ENCODE peak calls at places on chromosomes 2 and 18, in eight cellular contexts. B is cardiac fibroblast; J is GM12865; W is stomach; X is sigmoid colon; D is CD4-positive, alpha-beta T cell; U is neural crest cell; E is osteocyte. Q is an unnamed sample.

GRCh38 chr18:48529796-48530195 is 9.0 kb upstream of the CTIF start:
- DNase-seq in B (peak), J (no peak), W (no peak), X (no peak), D (no peak), U (no peak), E (no peak), Q (no peak)

GRCh38 chr2:86790134-86790827 is 432 bp downstream of the CD8A start:
- DNase-seq in B (no peak), J (no peak), W (no peak), X (no peak), D (no peak), U (no peak), E (no peak), Q (no peak)

GRCh38 chr2:105929506-105929905 is 184.8 kb downstream of the NCK2 start:
- DNase-seq in B (peak), J (no peak), W (peak), X (no peak), D (peak), U (no peak), E (no peak), Q (no peak)

GRCh38 chr2:42842418-42842817 is 50.0 kb upstream of the HAAO start:
- DNase-seq in B (no peak), J (no peak), W (no peak), X (no peak), D (no peak), U (no peak), E (no peak), Q (no peak)

GRCh38 chr2:62197609-62198236 is 1.8 kb downstream of the B3GNT2 start:
- DNase-seq in B (no peak), J (peak), W (peak), X (no peak), D (no peak), U (peak), E (no peak), Q (peak)

GRCh38 chr2:202135111-202135874 is 62.2 kb downstream of the KIAA2012 start:
- DNase-seq in B (peak), J (no peak), W (peak), X (peak), D (no peak), U (no peak), E (no peak), Q (peak)

GRCh38 chr2:28976584-28976983 is 4.5 kb upstream of the TOGARAM2 start:
- DNase-seq in B (peak), J (no peak), W (no peak), X (peak), D (no peak), U (no peak), E (no peak), Q (no peak)

GRCh38 chr2:157442136-157442535 is 1.8 kb downstream of the CYTIP start:
- DNase-seq in B (no peak), J (peak), W (no peak), X (no peak), D (no peak), U (no peak), E (no peak), Q (no peak)

GRCh38 chr2:149972039-149972438 is 384.5 kb upstream of the MMADHC start:
- DNase-seq in B (peak), J (no peak), W (no peak), X (no peak), D (no peak), U (no peak), E (no peak), Q (no peak)

GRCh38 chr2:30403592-30404353 is 43.3 kb upstream of the LCLAT1 start:
- DNase-seq in B (no peak), J (no peak), W (no peak), X (no peak), D (no peak), U (no peak), E (no peak), Q (no peak)

GRCh38 chr2:121625953-121626352 is 23.3 kb downstream of the CLASP1 start:
- DNase-seq in B (no peak), J (no peak), W (no peak), X (no peak), D (no peak), U (no peak), E (no peak), Q (no peak)

GRCh38 chr18:59606193-59607175 is 90.7 kb downstream of the CCBE1 start:
- DNase-seq in B (peak), J (no peak), W (no peak), X (no peak), D (no peak), U (no peak), E (no peak), Q (no peak)

GRCh38 chr2:240297553-240298315 is 137.7 kb upstream of the GPC1 start:
- DNase-seq in B (no peak), J (no peak), W (no peak), X (no peak), D (no peak), U (no peak), E (peak), Q (no peak)

GRCh38 chr2:168583710-168584521 is 127.8 kb downstream of the CERS6 start:
- DNase-seq in B (peak), J (peak), W (no peak), X (no peak), D (no peak), U (no peak), E (no peak), Q (peak)

GRCh38 chr2:112658820-112659667 is 13.3 kb downstream of the SLC20A1 start:
- DNase-seq in B (no peak), J (no peak), W (no peak), X (no peak), D (no peak), U (no peak), E (no peak), Q (no peak)
- TF ChIP-seq CTCF in B (no peak), J (no peak), W (no peak), X (no peak), D (no peak), U (no peak), E (no peak), Q (no peak)

GRCh38 chr18:50662177-50662576 is 102.3 kb downstream of the MAPK4 start:
- DNase-seq in B (no peak), J (peak), W (no peak), X (no peak), D (no peak), U (no peak), E (no peak), Q (no peak)
- TF ChIP-seq CTCF in B (peak), J (peak), W (no peak), X (no peak), D (no peak), U (peak), E (peak), Q (peak)

GRCh38 chr2:146312899-146313298 is 1531.9 kb upstream of the ACVR2A start:
- DNase-seq in B (peak), J (no peak), W (no peak), X (no peak), D (no peak), U (no peak), E (no peak), Q (no peak)
- TF ChIP-seq CTCF in B (no peak), J (no peak), W (peak), X (no peak), D (no peak), U (peak), E (peak), Q (no peak)

DNA sequence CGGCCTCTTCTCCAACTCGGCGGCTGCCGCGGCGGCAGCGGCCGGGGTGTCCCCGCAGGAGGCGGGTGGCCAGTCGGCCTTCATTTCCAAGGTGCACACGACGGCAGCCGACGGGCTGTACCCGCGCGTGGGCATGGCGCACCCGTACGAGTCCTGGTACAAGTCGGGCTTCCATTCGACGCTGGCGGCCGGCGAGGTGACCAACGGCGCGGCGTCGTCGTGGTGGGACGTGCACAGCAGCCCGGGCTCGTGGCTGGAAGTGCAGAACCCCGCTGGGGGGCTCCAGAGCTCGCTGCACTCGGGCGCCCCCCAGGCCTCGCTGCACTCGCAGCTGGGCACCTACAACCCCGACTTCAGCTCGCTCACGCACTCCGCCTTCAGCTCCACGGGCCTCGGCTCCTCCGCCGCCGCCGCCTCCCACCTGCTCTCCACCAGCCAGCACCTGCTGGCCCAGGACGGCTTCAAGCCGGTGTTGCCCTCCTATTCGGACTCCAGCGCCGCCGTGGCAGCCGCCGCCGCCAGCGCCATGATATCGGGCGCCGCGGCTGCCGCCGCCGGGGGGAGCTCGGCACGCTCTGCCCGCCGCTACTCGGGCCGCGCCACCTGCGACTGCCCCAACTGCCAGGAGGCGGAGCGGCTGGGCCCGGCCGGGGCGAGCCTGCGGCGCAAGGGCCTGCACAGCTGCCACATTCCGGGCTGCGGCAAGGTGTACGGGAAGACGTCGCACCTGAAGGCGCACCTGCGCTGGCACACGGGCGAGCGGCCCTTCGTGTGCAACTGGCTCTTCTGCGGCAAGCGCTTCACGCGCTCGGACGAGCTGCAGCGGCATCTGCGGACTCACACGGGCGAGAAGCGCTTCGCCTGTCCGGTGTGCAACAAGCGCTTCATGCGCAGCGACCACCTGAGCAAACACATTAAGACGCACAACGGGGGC is 1.9 kb downstream of the SP9 start:
- DNase-seq in B (no peak), J (peak), W (no peak), X (no peak), D (no peak), U (peak), E (no peak), Q (peak)
- TF ChIP-seq CTCF in B (no peak), J (peak), W (no peak), X (no peak), D (peak), U (peak), E (peak), Q (no peak)

GRCh38 chr2:69566669-69567068 is 76.9 kb downstream of the AAK1 start:
- DNase-seq in B (no peak), J (no peak), W (no peak), X (no peak), D (no peak), U (no peak), E (no peak), Q (no peak)

GRCh38 chr2:69567909-69568300 is 75.6 kb downstream of the AAK1 start:
- DNase-seq in B (no peak), J (no peak), W (no peak), X (no peak), D (no peak), U (no peak), E (no peak), Q (no peak)

GRCh38 chr2:69565431-69565839 is 78.1 kb downstream of the AAK1 start:
- DNase-seq in B (peak), J (peak), W (peak), X (peak), D (peak), U (peak), E (no peak), Q (peak)

GRCh38 chr2:69564604-69565003 is 78.9 kb downstream of the AAK1 start:
- DNase-seq in B (no peak), J (no peak), W (no peak), X (no peak), D (no peak), U (no peak), E (no peak), Q (no peak)

DNA sequence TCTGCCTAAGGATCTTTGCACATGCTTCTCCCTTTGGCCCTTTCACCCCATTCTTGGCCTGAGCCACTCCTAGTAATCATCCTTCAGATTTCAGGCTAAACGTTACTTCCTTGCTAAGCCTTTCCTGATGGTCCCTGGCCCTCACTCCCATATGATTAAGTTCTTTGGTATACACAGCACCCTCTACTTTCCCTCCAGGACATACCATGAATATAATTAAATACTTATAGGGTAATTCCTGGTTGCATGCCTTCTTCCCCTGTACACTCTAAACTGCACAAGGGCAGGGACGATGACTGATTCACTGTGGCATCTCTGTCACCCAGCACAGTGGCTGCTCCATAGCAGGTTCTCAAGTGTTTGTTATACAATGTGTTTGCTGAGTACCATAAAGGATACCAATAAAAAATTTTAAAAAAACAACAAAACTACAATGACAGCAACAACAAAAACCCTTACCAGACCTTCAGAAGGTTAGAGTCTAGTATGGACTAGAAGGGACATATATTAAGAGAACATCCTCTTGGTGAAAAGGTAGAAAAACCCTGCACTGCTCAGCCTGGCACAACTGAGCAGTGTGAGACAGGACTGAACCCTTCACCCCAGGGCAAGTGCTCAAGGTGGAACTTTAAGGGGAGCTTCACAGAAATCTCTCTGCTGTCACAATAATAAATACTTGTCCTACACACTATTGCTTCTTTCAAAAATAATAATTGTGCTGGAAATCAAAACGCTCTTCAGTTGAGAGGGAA is 76.2 kb downstream of the AAK1 start:
- DNase-seq in B (no peak), J (no peak), W (no peak), X (no peak), D (no peak), U (no peak), E (no peak), Q (no peak)
- TF ChIP-seq CTCF in B (no peak), J (no peak), W (no peak), X (no peak), D (no peak), U (no peak), E (no peak), Q (no peak)

GRCh38 chr2:20093263-20094141 is 42.1 kb upstream of the LAPTM4A start:
- DNase-seq in B (peak), J (peak), W (peak), X (peak), D (no peak), U (peak), E (no peak), Q (peak)
- TF ChIP-seq CTCF in B (peak), J (peak), W (peak), X (peak), D (no peak), U (peak), E (peak), Q (no peak)

GRCh38 chr18:31687529-31687928 is 3.1 kb upstream of the B4GALT6 start:
- DNase-seq in B (no peak), J (no peak), W (no peak), X (no peak), D (no peak), U (no peak), E (no peak), Q (no peak)
- TF ChIP-seq CTCF in B (peak), J (no peak), W (no peak), X (no peak), D (no peak), U (peak), E (peak), Q (no peak)

DNA sequence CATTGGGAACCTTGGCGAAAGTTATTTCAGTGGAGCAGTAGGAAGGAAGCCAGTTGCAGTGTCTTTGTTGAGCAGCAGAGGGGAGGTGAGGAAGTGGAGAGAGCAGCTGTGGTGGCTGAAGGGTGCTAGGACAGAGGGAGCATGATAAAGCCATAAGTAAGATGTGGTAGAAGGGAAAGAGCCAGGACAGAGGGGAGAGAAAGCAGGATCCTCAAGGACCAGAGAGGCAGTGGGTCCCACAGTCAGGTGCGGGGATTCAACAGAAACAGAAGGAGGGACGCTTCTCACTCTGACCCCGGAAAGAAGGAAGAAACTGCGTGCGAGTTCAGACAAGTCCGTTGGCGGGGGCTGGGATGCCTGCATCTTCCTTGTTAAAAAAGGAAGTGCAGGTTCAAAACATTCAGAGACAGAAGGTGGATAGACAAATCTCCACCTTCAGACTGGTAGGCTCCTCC is at the start of gene CXCR2:
- DNase-seq in B (no peak), J (peak), W (no peak), X (no peak), D (no peak), U (no peak), E (no peak), Q (no peak)
- TF ChIP-seq CTCF in B (no peak), J (peak), W (no peak), X (no peak), D (no peak), U (no peak), E (no peak), Q (no peak)

DNA sequence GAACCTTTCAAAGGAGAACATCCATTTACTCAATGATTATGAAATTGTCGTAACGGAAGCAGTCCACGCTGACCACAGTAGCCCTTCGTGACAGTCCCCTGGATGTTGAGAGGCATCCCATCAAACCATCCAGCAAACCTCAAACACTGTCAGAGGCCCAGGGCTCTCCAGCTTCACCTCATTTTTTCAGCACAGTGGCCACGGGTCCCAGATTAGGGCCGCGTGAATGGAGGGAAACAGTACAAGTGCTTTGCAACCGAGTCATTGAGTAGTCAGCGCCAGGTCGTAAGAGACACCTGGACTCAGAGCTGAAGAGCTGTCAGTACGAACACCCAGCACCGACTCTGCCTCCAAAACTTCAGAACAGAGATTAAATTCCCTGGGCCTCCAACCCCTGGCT is 552.5 kb upstream of the SALL3 start:
- DNase-seq in B (no peak), J (no peak), W (no peak), X (no peak), D (no peak), U (no peak), E (no peak), Q (no peak)
- TF ChIP-seq CTCF in B (no peak), J (no peak), W (no peak), X (no peak), D (no peak), U (no peak), E (no peak), Q (no peak)

DNA sequence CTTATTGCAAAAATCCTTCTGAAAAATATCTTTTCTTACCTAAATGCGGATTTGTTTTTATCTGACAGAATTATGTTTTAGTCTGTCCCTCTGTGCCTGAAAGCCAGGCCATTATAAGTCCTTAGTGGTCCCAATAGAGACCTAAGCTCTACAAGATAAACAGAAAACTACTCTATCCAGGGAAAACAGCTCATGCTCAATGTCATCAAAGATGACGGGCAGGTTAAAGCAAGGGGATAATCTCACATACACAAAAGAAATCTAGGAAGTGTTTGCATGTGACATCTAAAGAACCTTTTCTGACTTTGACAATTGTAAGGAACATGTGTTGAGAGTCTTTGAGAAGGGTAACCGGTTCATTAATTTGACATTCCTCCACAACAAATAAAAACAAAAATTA is 741.1 kb upstream of the ID2 start:
- DNase-seq in B (no peak), J (no peak), W (no peak), X (no peak), D (no peak), U (no peak), E (no peak), Q (no peak)
- TF ChIP-seq CTCF in B (no peak), J (no peak), W (no peak), X (no peak), D (no peak), U (no peak), E (no peak), Q (no peak)

Q was measured in Peyer's patch.